ENCODE peak calls at places on chromosomes 1 and 21, in six cellular contexts. One of them, this sample, is unnamed.

GRCh38 chr1:179353546-179353945 is 12.2 kb upstream of the AXDND1 start:
- DNase-seq in anterior cingulate cortex: no peak
- DNase-seq in AG08396: peak
- DNase-seq in activated CD8-positive, alpha-beta memory T cell treated with anti-CD3 and anti-CD28 coated beads, Interleukin-2, amount 50 U/mL, for 48 hours: no peak
- DNase-seq in NCI-H2029: no peak
- DNase-seq in HTR-8/SVneo: no peak
- DNase-seq in this sample: no peak

GRCh38 chr1:39105841-39106765 is 80.0 kb downstream of the NDUFS5 start:
- DNase-seq in activated CD8-positive, alpha-beta memory T cell treated with anti-CD3 and anti-CD28 coated beads, Interleukin-2, amount 50 U/mL, for 48 hours: peak
- DNase-seq in anterior cingulate cortex: no peak
- DNase-seq in NCI-H2029: peak
- DNase-seq in HTR-8/SVneo: no peak
- DNase-seq in AG08396: peak
- DNase-seq in this sample: no peak

GRCh38 chr1:158045639-158046038 is 52.2 kb downstream of the KIRREL1 start:
- DNase-seq in anterior cingulate cortex: no peak
- DNase-seq in HTR-8/SVneo: no peak
- DNase-seq in activated CD8-positive, alpha-beta memory T cell treated with anti-CD3 and anti-CD28 coated beads, Interleukin-2, amount 50 U/mL, for 48 hours: no peak
- DNase-seq in NCI-H2029: no peak
- DNase-seq in AG08396: peak
- DNase-seq in this sample: peak

GRCh38 chr1:171748651-171749050 is 6.8 kb upstream of the VAMP4 start:
- DNase-seq in HTR-8/SVneo: no peak
- DNase-seq in activated CD8-positive, alpha-beta memory T cell treated with anti-CD3 and anti-CD28 coated beads, Interleukin-2, amount 50 U/mL, for 48 hours: no peak
- DNase-seq in anterior cingulate cortex: no peak
- DNase-seq in NCI-H2029: no peak
- DNase-seq in AG08396: no peak
- DNase-seq in this sample: no peak

GRCh38 chr21:15894596-15894995 is 164.8 kb downstream of the USP25 start:
- DNase-seq in HTR-8/SVneo: no peak
- DNase-seq in NCI-H2029: peak
- DNase-seq in activated CD8-positive, alpha-beta memory T cell treated with anti-CD3 and anti-CD28 coated beads, Interleukin-2, amount 50 U/mL, for 48 hours: no peak
- DNase-seq in AG08396: no peak
- DNase-seq in anterior cingulate cortex: no peak
- DNase-seq in this sample: no peak

GRCh38 chr1:147080013-147080661 is 92.1 kb downstream of the PRKAB2 start:
- DNase-seq in NCI-H2029: no peak
- DNase-seq in activated CD8-positive, alpha-beta memory T cell treated with anti-CD3 and anti-CD28 coated beads, Interleukin-2, amount 50 U/mL, for 48 hours: no peak
- DNase-seq in AG08396: no peak
- DNase-seq in HTR-8/SVneo: no peak
- DNase-seq in anterior cingulate cortex: no peak
- DNase-seq in this sample: no peak

GRCh38 chr1:36531833-36532232 is 49.1 kb upstream of the CSF3R start:
- DNase-seq in NCI-H2029: no peak
- DNase-seq in AG08396: no peak
- DNase-seq in HTR-8/SVneo: no peak
- DNase-seq in activated CD8-positive, alpha-beta memory T cell treated with anti-CD3 and anti-CD28 coated beads, Interleukin-2, amount 50 U/mL, for 48 hours: peak
- DNase-seq in anterior cingulate cortex: no peak
- DNase-seq in this sample: no peak

GRCh38 chr1:96562094-96562493 is 159.5 kb upstream of the PTBP2 start:
- DNase-seq in AG08396: no peak
- DNase-seq in activated CD8-positive, alpha-beta memory T cell treated with anti-CD3 and anti-CD28 coated beads, Interleukin-2, amount 50 U/mL, for 48 hours: no peak
- DNase-seq in NCI-H2029: no peak
- DNase-seq in anterior cingulate cortex: no peak
- DNase-seq in HTR-8/SVneo: no peak
- DNase-seq in this sample: no peak

GRCh38 chr1:209454340-209455014 is 129.0 kb upstream of the CAMK1G start:
- DNase-seq in HTR-8/SVneo: no peak
- DNase-seq in anterior cingulate cortex: no peak
- DNase-seq in activated CD8-positive, alpha-beta memory T cell treated with anti-CD3 and anti-CD28 coated beads, Interleukin-2, amount 50 U/mL, for 48 hours: no peak
- DNase-seq in AG08396: no peak
- DNase-seq in NCI-H2029: no peak
- DNase-seq in this sample: no peak

GRCh38 chr1:225944387-225944786 is 3.4 kb upstream of the LEFTY2 start:
- DNase-seq in HTR-8/SVneo: no peak
- DNase-seq in NCI-H2029: no peak
- DNase-seq in anterior cingulate cortex: no peak
- DNase-seq in AG08396: no peak
- DNase-seq in activated CD8-positive, alpha-beta memory T cell treated with anti-CD3 and anti-CD28 coated beads, Interleukin-2, amount 50 U/mL, for 48 hours: no peak
- DNase-seq in this sample: no peak

GRCh38 chr1:94049791-94050190 is 71.2 kb downstream of the ABCA4 start:
- DNase-seq in activated CD8-positive, alpha-beta memory T cell treated with anti-CD3 and anti-CD28 coated beads, Interleukin-2, amount 50 U/mL, for 48 hours: no peak
- DNase-seq in NCI-H2029: no peak
- DNase-seq in anterior cingulate cortex: no peak
- DNase-seq in AG08396: no peak
- DNase-seq in HTR-8/SVneo: no peak
- DNase-seq in this sample: no peak

GRCh38 chr21:14533555-14534400 is 12.3 kb downstream of the SAMSN1 start:
- DNase-seq in anterior cingulate cortex: no peak
- DNase-seq in NCI-H2029: no peak
- DNase-seq in HTR-8/SVneo: peak
- DNase-seq in activated CD8-positive, alpha-beta memory T cell treated with anti-CD3 and anti-CD28 coated beads, Interleukin-2, amount 50 U/mL, for 48 hours: no peak
- DNase-seq in AG08396: no peak
- DNase-seq in this sample: peak

GRCh38 chr21:24375201-24375600 is 1232.1 kb downstream of the MRPL39 start:
- DNase-seq in HTR-8/SVneo: no peak
- DNase-seq in activated CD8-positive, alpha-beta memory T cell treated with anti-CD3 and anti-CD28 coated beads, Interleukin-2, amount 50 U/mL, for 48 hours: no peak
- DNase-seq in anterior cingulate cortex: no peak
- DNase-seq in AG08396: no peak
- DNase-seq in NCI-H2029: peak
- DNase-seq in this sample: no peak